ENCODE peak calls at places on chromosomes 7 and 10, in ten cellular contexts. S is GM12892, H is IMR-90, M is uterus, V is ovary, T is right lobe of liver, R is K562, U is thyroid gland, I is prostate gland, X is A549. G is an unnamed sample.
A peak's percentile ranks its signal among the peaks of the same experiment; 100 is the strongest.

GRCh38 chr7:76303057-76303828 is 770 bp downstream of the HSPB1 start:
- DNase-seq in S (peak; percentile 84), H (peak; percentile 92), M (peak; percentile 89), V (peak; percentile 94), T (peak; percentile 93), R (peak; percentile 98), U (peak; percentile 92), I (peak; percentile 78), X (peak; percentile 93), G (peak; percentile 95)

GRCh38 chr7:33107136-33108066 is 1.8 kb downstream of the RP9 start:
- DNase-seq in S (no peak), H (peak; percentile 67), M (peak; percentile 39), V (no peak), T (no peak), R (peak; percentile 64), U (peak; percentile 32), I (no peak), X (peak; percentile 62), G (no peak)

GRCh38 chr10:60611291-60611747 is 167.0 kb upstream of the CDK1 start:
- DNase-seq in S (no peak), H (peak; percentile 71), M (no peak), V (no peak), T (no peak), R (peak; percentile 22), U (peak; percentile 74), I (no peak), X (peak; percentile 21), G (no peak)

GRCh38 chr10:47176206-47176902 is 123.6 kb upstream of the GDF10 start:
- DNase-seq in S (no peak), H (no peak), M (no peak), V (no peak), T (no peak), R (no peak), U (no peak), I (no peak), X (no peak), G (peak; percentile 77)

GRCh38 chr10:60934215-60935175 is 9.5 kb downstream of the RHOBTB1 start:
- DNase-seq in S (no peak), H (no peak), M (no peak), V (no peak), T (no peak), R (no peak), U (no peak), I (no peak), X (no peak), G (no peak)

GRCh38 chr7:107201795-107202450 is 33.1 kb downstream of the HBP1 start:
- DNase-seq in S (peak; percentile 5), H (peak; percentile 18), M (peak; percentile 38), V (no peak), T (no peak), R (peak; percentile 68), U (peak; percentile 23), I (peak; percentile 37), X (peak; percentile 51), G (no peak)

GRCh38 chr10:16529853-16530252 is 8.2 kb upstream of the C1QL3 start:
- DNase-seq in S (no peak), H (no peak), M (no peak), V (no peak), T (no peak), R (no peak), U (no peak), I (no peak), X (no peak), G (no peak)

GRCh38 chr10:38007551-38007950 is 2.9 kb upstream of the ZNF33A start:
- DNase-seq in S (no peak), H (no peak), M (no peak), V (no peak), T (no peak), R (no peak), U (no peak), I (no peak), X (no peak), G (no peak)

GRCh38 chr7:101202603-101202918 is 1.7 kb upstream of the MOGAT3 start:
- DNase-seq in S (no peak), H (no peak), M (no peak), V (no peak), T (no peak), R (no peak), U (no peak), I (no peak), X (no peak), G (no peak)

GRCh38 chr7:101200504-101200861 is 353 bp downstream of the MOGAT3 start:
- DNase-seq in S (no peak), H (no peak), M (no peak), V (no peak), T (no peak), R (no peak), U (no peak), I (no peak), X (no peak), G (no peak)

GRCh38 chr7:101198476-101198875 is 2.4 kb downstream of the MOGAT3 start:
- DNase-seq in S (no peak), H (no peak), M (no peak), V (no peak), T (no peak), R (no peak), U (no peak), I (no peak), X (no peak), G (no peak)

GRCh38 chr7:101200862-101201599 is at the start of gene MOGAT3:
- DNase-seq in S (no peak), H (no peak), M (no peak), V (no peak), T (peak; percentile 79), R (peak; percentile 69), U (no peak), I (no peak), X (no peak), G (no peak)

GRCh38 chr7:101201695-101202602 is 1.1 kb upstream of the MOGAT3 start:
- DNase-seq in S (no peak), H (no peak), M (no peak), V (no peak), T (peak; percentile 84), R (no peak), U (no peak), I (no peak), X (no peak), G (no peak)
- TF ChIP-seq POLR2A in S (no peak), H (no peak), M (no peak), V (no peak), T (no peak), R (no peak), U (no peak), I (no peak), X (no peak), G (no peak)

DNA sequence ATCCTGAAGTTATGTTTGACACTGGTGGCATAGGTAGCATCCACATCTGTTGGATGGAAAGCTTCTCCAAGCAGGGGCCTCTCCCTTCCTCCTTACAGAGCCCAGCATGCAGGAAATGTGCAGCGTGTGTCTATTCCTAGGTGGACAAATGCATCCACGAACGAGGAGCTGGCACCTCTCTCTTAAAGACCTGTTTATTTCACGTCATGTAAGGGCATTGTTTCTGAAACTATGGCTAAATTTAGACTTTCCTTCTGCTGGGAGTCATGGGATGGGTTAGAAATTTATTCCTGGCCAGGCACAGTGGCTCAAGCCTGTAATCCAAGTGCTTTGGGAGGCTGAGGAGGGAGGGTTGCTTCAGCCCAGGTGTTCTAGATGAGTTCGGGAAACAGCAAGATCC is 208.4 kb upstream of the SVIL start:
- DNase-seq in S (no peak), H (no peak), M (no peak), V (no peak), T (no peak), R (no peak), U (no peak), I (no peak), X (no peak), G (no peak)
- TF ChIP-seq POLR2A in S (no peak), H (no peak), M (no peak), V (no peak), T (no peak), R (no peak), U (no peak), I (no peak), X (no peak), G (no peak)

GRCh38 chr10:18137111-18137510 is 3.1 kb upstream of the CACNB2 start:
- DNase-seq in S (no peak), H (no peak), M (no peak), V (no peak), T (no peak), R (no peak), U (no peak), I (no peak), X (no peak), G (no peak)

GRCh38 chr10:18142151-18142550 is 1.9 kb downstream of the CACNB2 start:
- DNase-seq in S (no peak), H (no peak), M (no peak), V (no peak), T (no peak), R (no peak), U (no peak), I (no peak), X (no peak), G (no peak)

GRCh38 chr10:18136056-18136916 is 3.9 kb upstream of the CACNB2 start:
- DNase-seq in S (no peak), H (no peak), M (no peak), V (no peak), T (no peak), R (no peak), U (no peak), I (no peak), X (no peak), G (no peak)

GRCh38 chr10:18140957-18141888 is 999 bp downstream of the CACNB2 start:
- DNase-seq in S (no peak), H (no peak), M (peak; percentile 46), V (peak; percentile 63), T (no peak), R (no peak), U (peak; percentile 6), I (no peak), X (no peak), G (no peak)

DNA sequence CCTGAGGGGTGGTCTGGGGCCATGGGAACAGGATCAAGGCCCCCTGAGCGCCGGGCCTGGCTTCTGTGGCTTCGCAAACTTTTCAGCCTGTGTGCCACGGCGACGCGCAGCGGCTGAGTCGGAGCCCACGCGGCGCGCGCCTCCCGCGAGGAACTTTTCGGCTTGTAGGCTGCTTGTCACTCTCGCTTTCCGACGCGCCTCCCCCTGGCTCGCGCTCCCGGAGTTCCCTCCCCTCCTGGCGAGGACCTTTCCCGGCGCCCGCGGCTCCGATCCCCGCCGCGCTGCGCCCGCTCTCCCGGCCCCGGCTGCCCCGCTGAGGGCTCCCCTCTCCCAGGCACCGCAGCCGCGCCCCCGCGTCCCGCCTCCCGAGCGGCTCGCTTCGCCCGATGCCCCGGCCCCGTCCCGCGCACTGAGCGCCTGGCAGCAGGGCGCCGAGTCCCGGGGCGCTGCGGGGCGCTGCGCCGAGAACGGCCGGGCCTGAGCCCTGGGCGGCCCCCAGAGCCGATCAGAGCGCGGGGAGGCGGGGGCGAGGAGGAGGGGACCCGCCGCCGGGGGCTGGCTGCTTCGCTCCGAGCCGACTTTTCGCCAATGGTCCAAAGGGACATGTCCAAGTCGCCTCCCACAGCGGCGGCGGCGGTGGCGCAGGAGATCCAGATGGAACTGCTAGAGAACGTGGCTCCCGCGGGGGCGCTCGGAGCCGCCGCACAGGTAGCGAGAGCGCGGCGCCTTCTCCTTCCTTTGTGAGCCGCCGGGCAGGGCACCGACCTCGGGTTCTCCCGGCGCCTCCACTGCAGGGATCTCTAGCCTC is at the start of gene CACNB2:
- DNase-seq in S (no peak), H (peak; percentile 51), M (peak; percentile 83), V (peak; percentile 88), T (peak; percentile 48), R (no peak), U (peak; percentile 54), I (peak; percentile 60), X (peak; percentile 29), G (no peak)
- TF ChIP-seq POLR2A in S (no peak), H (no peak), M (no peak), V (peak; percentile 62), T (no peak), R (no peak), U (no peak), I (no peak), X (no peak), G (peak; percentile 26)

GRCh38 chr7:141737836-141738591 is at the start of gene SSBP1:
- DNase-seq in S (peak; percentile 51), H (peak; percentile 96), M (peak; percentile 90), V (peak; percentile 90), T (peak; percentile 92), R (peak; percentile 99), U (peak; percentile 89), I (peak; percentile 88), X (peak; percentile 98), G (peak; percentile 96)
- TF ChIP-seq POLR2A in S (peak; percentile 97), H (peak; percentile 88), M (no peak), V (peak; percentile 59), T (peak; percentile 55), R (peak; percentile 99), U (no peak), I (peak; percentile 24), X (peak; percentile 92), G (no peak)